ENCODE peak calls at places on chromosomes 11 and 22, in six cellular contexts. W is AG10803, X is NCI-H1417, T is left ventricle myocardium inferior, J is left ventricle myocardium superior, K is globus pallidus. Q is an unnamed sample.

GRCh38 chr11:45468265-45468856 is 182.2 kb upstream of the SYT13 start:
- DNase-seq in W (peak), X (no peak), T (no peak), J (no peak), K (no peak), Q (peak)

GRCh38 chr11:64244966-64245365 is 1.8 kb downstream of the PPP1R14B start:
- DNase-seq in W (no peak), X (no peak), T (no peak), J (no peak), K (no peak), Q (no peak)

GRCh38 chr11:116851631-116852030 is 14.2 kb upstream of the APOA1 start:
- DNase-seq in W (no peak), X (no peak), T (no peak), J (no peak), K (no peak), Q (no peak)

GRCh38 chr11:10638285-10638684 is 55.3 kb downstream of the IRAG1 start:
- DNase-seq in W (peak), X (no peak), T (no peak), J (no peak), K (no peak), Q (no peak)

GRCh38 chr11:83676061-83676460 is 389.9 kb upstream of the CCDC90B start:
- DNase-seq in W (no peak), X (no peak), T (no peak), J (no peak), K (no peak), Q (no peak)

GRCh38 chr11:19892876-19893275 is 180.2 kb downstream of the NAV2 start:
- DNase-seq in W (peak), X (no peak), T (no peak), J (no peak), K (no peak), Q (no peak)

GRCh38 chr11:2131371-2132228 is 7.6 kb downstream of the IGF2 start:
- DNase-seq in W (no peak), X (no peak), T (no peak), J (peak), K (no peak), Q (no peak)

GRCh38 chr11:43908191-43908590 is 27.6 kb downstream of the ALKBH3 start:
- DNase-seq in W (no peak), X (no peak), T (no peak), J (no peak), K (no peak), Q (no peak)

GRCh38 chr22:49027122-49027670 is 800.5 kb downstream of the BRD1 start:
- DNase-seq in W (no peak), X (peak), T (no peak), J (peak), K (no peak), Q (no peak)

GRCh38 chr22:32969502-32969901 is 88.7 kb downstream of the SYN3 start:
- DNase-seq in W (no peak), X (no peak), T (no peak), J (no peak), K (no peak), Q (no peak)

GRCh38 chr11:82038151-82038550 is 695.5 kb downstream of the FAM181B start:
- DNase-seq in W (no peak), X (no peak), T (no peak), J (no peak), K (no peak), Q (no peak)

GRCh38 chr11:30346068-30346688 is 23.3 kb downstream of the ARL14EP start:
- DNase-seq in W (peak), X (peak), T (no peak), J (no peak), K (peak), Q (peak)

GRCh38 chr11:9092846-9093778 is 1.7 kb upstream of the SCUBE2 start:
- DNase-seq in W (no peak), X (peak), T (no peak), J (no peak), K (no peak), Q (no peak)

GRCh38 chr11:72711141-72711540 is 36.9 kb upstream of the PDE2A start:
- DNase-seq in W (no peak), X (no peak), T (no peak), J (no peak), K (no peak), Q (no peak)

GRCh38 chr22:30611197-30611596 is 4.2 kb downstream of the TCN2 start:
- DNase-seq in W (no peak), X (no peak), T (no peak), J (no peak), K (no peak), Q (no peak)

GRCh38 chr11:74276581-74276980 is 34.9 kb downstream of the P4HA3 start:
- DNase-seq in W (peak), X (no peak), T (no peak), J (no peak), K (no peak), Q (peak)

GRCh38 chr11:92885600-92885999 is 83.9 kb upstream of the MTNR1B start:
- DNase-seq in W (no peak), X (no peak), T (no peak), J (no peak), K (no peak), Q (no peak)

GRCh38 chr22:49011769-49012598 is 815.7 kb downstream of the BRD1 start:
- DNase-seq in W (no peak), X (no peak), T (no peak), J (no peak), K (no peak), Q (no peak)

GRCh38 chr22:49765091-49765771 is 62.4 kb downstream of the BRD1 start:
- DNase-seq in W (no peak), X (no peak), T (peak), J (peak), K (no peak), Q (no peak)

GRCh38 chr11:131851951-131852350 is 481.5 kb downstream of the NTM start:
- DNase-seq in W (no peak), X (no peak), T (no peak), J (no peak), K (no peak), Q (no peak)

GRCh38 chr11:70481625-70482528 is 83.5 kb downstream of the CTTN start:
- DNase-seq in W (peak), X (no peak), T (peak), J (peak), K (no peak), Q (peak)

GRCh38 chr11:65624931-65625627 is 9.5 kb downstream of the PCNX3 start:
- DNase-seq in W (no peak), X (no peak), T (no peak), J (peak), K (no peak), Q (no peak)

GRCh38 chr22:31344369-31345330 is 1.5 kb downstream of the PATZ1 start:
- DNase-seq in W (peak), X (no peak), T (peak), J (peak), K (no peak), Q (peak)

GRCh38 chr11:60528934-60529333 is 13.7 kb downstream of the MS4A13 start:
- DNase-seq in W (no peak), X (no peak), T (no peak), J (no peak), K (peak), Q (no peak)